ENCODE peak calls at places on chromosomes 1 and 21, in six cellular contexts. X, R, K, A, F and J are unnamed samples.

GRCh38 chr1:10939654-10940450 is 72.6 kb upstream of the TARDBP start:
- DNase-seq in F (no peak), A (no peak), K (no peak), X (no peak), R (peak; percentile 62), J (peak; percentile 78)

GRCh38 chr1:184684285-184685077 is 70.2 kb downstream of the EDEM3 start:
- DNase-seq in K (no peak), R (no peak), F (peak; percentile 65), X (no peak), A (no peak), J (no peak)

GRCh38 chr1:167957710-167958109 is 20.8 kb upstream of the MPC2 start:
- DNase-seq in R (no peak), F (no peak), A (no peak), K (no peak), X (no peak), J (no peak)

GRCh38 chr1:213303286-213303685 is 252.2 kb downstream of the RPS6KC1 start:
- DNase-seq in K (no peak), X (no peak), A (peak; percentile 38), F (no peak), R (no peak), J (no peak)

GRCh38 chr1:171852273-171852672 is 11.0 kb downstream of the DNM3 start:
- DNase-seq in R (no peak), A (no peak), K (no peak), F (no peak), X (no peak), J (no peak)

GRCh38 chr1:112934562-112934952 is 21.4 kb downstream of the SLC16A1 start:
- DNase-seq in X (no peak), A (no peak), R (no peak), F (no peak), K (no peak), J (no peak)

GRCh38 chr1:156838972-156839371 is 19.9 kb downstream of the INSRR start:
- DNase-seq in K (peak; percentile 47), A (no peak), F (no peak), X (no peak), R (no peak), J (peak; percentile 71)

GRCh38 chr1:99069146-99069545 is 64.5 kb upstream of the PLPPR5 start:
- DNase-seq in F (no peak), A (no peak), R (no peak), X (no peak), K (no peak), J (no peak)

GRCh38 chr1:46813858-46814396 is 15.1 kb downstream of the CYP4B1 start:
- DNase-seq in X (no peak), A (no peak), R (no peak), F (no peak), K (no peak), J (no peak)

GRCh38 chr1:22709891-22710687 is 550 bp upstream of the EPHB2 start:
- DNase-seq in K (peak; percentile 58), X (no peak), F (peak; percentile 81), A (peak; percentile 61), R (peak; percentile 30), J (peak; percentile 50)

GRCh38 chr21:46509760-46510159 is 51.1 kb downstream of the DIP2A start:
- DNase-seq in A (no peak), R (no peak), X (no peak), F (no peak), K (peak; percentile 65), J (no peak)

GRCh38 chr21:29581393-29581792 is 282.7 kb downstream of the BACH1 start:
- DNase-seq in F (no peak), A (peak; percentile 32), R (no peak), K (no peak), X (no peak), J (no peak)

GRCh38 chr1:152415454-152416227 is 1.6 kb upstream of the CRNN start:
- DNase-seq in A (no peak), R (no peak), F (no peak), X (no peak), K (no peak), J (no peak)

GRCh38 chr1:109482796-109483638 is 688 bp upstream of the ATXN7L2 start:
- DNase-seq in F (peak; percentile 74), K (no peak), R (no peak), X (no peak), A (peak; percentile 51), J (peak; percentile 38)

GRCh38 chr1:64861611-64862010 is 104.7 kb downstream of the JAK1 start:
- DNase-seq in A (peak; percentile 64), X (no peak), F (no peak), K (peak; percentile 34), R (no peak), J (no peak)

GRCh38 chr1:109300650-109301151 is 6.1 kb downstream of the MYBPHL start:
- DNase-seq in K (no peak), A (no peak), X (no peak), F (no peak), R (no peak), J (no peak)

GRCh38 chr21:26154776-26155175 is 15.8 kb downstream of the APP start:
- DNase-seq in A (no peak), F (no peak), K (no peak), R (no peak), X (no peak), J (no peak)

GRCh38 chr1:22830131-22830566 is 119.5 kb downstream of the EPHB2 start:
- DNase-seq in K (no peak), A (no peak), X (no peak), R (no peak), F (no peak), J (no peak)

GRCh38 chr1:26361605-26362122 is 7.7 kb upstream of the CRYBG2 start:
- DNase-seq in F (peak; percentile 29), X (no peak), R (no peak), K (no peak), A (no peak), J (no peak)

GRCh38 chr1:11707621-11708276 is 16.2 kb downstream of the DRAXIN start:
- DNase-seq in X (no peak), K (peak; percentile 56), F (peak; percentile 63), A (no peak), R (no peak), J (no peak)

GRCh38 chr1:2804628-2805351 is 3.3 kb upstream of the TTC34 start:
- DNase-seq in R (no peak), F (peak; percentile 45), A (no peak), K (no peak), X (no peak), J (no peak)

GRCh38 chr1:218813247-218813646 is 360.4 kb upstream of the LYPLAL1 start:
- DNase-seq in A (no peak), F (no peak), K (no peak), R (no peak), X (no peak), J (no peak)

GRCh38 chr1:245797592-245798366 is 643.0 kb downstream of the KIF26B start:
- DNase-seq in F (no peak), K (peak; percentile 23), R (no peak), X (no peak), A (no peak), J (no peak)
- TF ChIP-seq CTCF in F (no peak), K (peak; percentile 38), R (peak; percentile 56), X (no peak), A (peak; percentile 20), J (peak; percentile 13)

GRCh38 chr1:225822655-225823403 is 12.9 kb downstream of the EPHX1 start:
- DNase-seq in R (no peak), F (peak; percentile 52), X (no peak), K (no peak), A (no peak), J (no peak)
- TF ChIP-seq CTCF in R (no peak), F (no peak), X (no peak), K (no peak), A (no peak), J (no peak)

GRCh38 chr21:36087362-36088138 is 17.7 kb downstream of the CBR1 start:
- DNase-seq in K (no peak), A (no peak), F (no peak), X (no peak), R (no peak), J (no peak)
- TF ChIP-seq CTCF in K (no peak), A (peak; percentile 41), F (peak; percentile 7), X (no peak), R (peak; percentile 40), J (no peak)

DNA sequence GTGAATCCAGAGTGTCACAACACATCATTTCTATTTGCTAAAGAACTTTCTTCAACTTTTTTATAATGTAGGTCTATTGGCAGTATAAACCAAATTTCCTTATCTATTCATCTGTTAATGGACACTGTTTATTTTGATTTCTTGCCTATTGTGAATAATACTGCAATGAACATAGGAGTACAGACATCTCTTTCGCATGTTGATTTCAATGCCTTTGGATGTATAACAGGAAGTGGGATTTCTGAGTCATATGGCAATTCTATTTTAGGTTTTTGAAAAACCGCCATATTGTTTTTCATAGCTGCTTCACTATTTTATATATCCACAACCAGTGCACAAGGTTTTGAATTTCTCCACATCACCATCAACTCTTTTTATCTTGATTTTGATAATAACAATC is 198.7 kb downstream of the KCNT2 start:
- DNase-seq in X (no peak), K (no peak), R (no peak), F (no peak), A (no peak), J (no peak)
- TF ChIP-seq CTCF in X (no peak), K (no peak), R (no peak), F (no peak), A (no peak), J (no peak)

DNA sequence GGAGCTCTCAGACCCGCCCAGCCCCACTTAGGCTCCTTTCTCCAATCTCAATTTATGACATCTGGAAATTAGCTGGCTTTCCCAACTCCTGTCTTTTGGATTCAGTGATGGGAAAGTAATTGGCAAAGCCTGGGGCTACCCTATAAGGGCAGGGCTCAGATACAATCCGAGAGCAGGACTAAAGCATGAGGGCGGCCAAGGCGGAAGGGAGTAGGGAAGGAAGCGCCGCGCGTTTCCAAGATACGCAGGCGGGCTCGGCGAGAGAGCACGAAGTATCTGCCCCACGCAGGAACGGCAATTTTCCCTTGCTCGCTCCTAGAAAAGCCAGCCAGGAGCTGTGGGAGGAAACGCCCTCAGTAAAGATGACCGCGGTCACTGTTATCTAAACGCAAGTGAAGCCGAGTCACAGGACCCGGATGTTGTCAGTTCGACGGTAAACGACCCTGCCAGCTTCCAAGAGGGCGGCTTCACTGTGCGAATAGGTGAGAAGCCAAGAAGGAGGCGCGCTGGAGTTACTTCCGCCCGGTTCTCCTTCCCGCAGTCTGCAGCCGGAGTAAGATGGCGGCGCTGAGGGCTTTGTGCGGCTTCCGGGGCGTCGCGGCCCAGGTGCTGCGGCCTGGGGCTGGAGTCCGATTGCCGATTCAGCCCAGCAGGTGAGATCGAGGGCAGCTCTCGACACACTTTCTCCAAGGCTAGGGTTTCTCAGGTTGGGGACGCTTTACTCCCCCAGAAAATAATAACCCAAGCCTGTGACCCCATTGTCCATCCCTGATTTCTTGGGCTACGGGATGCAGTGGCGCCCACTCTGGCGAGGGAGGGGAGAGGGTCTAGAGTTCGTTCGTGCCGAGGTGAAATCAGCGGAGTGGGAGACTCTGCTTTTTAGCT is at the start of gene NDUFS2:
- DNase-seq in A (peak; percentile 98), R (peak; percentile 90), F (peak; percentile 99), X (peak; percentile 95), K (peak; percentile 96), J (peak; percentile 93)
- TF ChIP-seq CTCF in A (no peak), R (peak; percentile 45), F (no peak), X (no peak), K (peak; percentile 34), J (no peak)

GRCh38 chr1:235315735-235316134 is 12.2 kb downstream of the ARID4B start:
- DNase-seq in R (no peak), F (no peak), X (no peak), K (no peak), A (no peak), J (no peak)
- TF ChIP-seq CTCF in R (no peak), F (no peak), X (no peak), K (no peak), A (no peak), J (no peak)